ENCODE peak calls at places on chromosome 3, in four cellular contexts. T is CD8-positive, alpha-beta memory T cell; P is left ventricle myocardium inferior; A is germinal center. D is an unnamed sample.

GRCh38 chr3:138914870-138915502 is 32.0 kb downstream of the FOXL2 start:
- DNase-seq in A (no peak), T (no peak), P (no peak), D (no peak)

GRCh38 chr3:31710123-31710841 is 177.6 kb downstream of the STT3B start:
- DNase-seq in P (no peak), A (peak), T (no peak), D (no peak)

GRCh38 chr3:70982700-70983140 is 600.8 kb downstream of the FOXP1 start:
- DNase-seq in T (no peak), P (no peak), A (no peak), D (peak)

GRCh38 chr3:53269888-53270880 is 14.4 kb upstream of the TKT start:
- DNase-seq in A (no peak), T (no peak), P (peak), D (no peak)

GRCh38 chr3:42778644-42779043 is 5.6 kb upstream of the CCDC13 start:
- DNase-seq in A (no peak), P (no peak), T (no peak), D (no peak)

GRCh38 chr3:152030320-152030719 is 156.9 kb downstream of the SUCNR1 start:
- DNase-seq in A (no peak), T (no peak), P (no peak), D (no peak)

GRCh38 chr3:60953406-60953805 is 297.8 kb downstream of the FHIT start:
- DNase-seq in P (no peak), T (no peak), A (no peak), D (no peak)

GRCh38 chr3:194031349-194031748 is 104.6 kb upstream of the HES1 start:
- DNase-seq in A (no peak), P (no peak), T (no peak), D (no peak)

GRCh38 chr3:113057117-113057516 is 66.3 kb downstream of the GTPBP8 start:
- DNase-seq in T (no peak), P (no peak), A (peak), D (no peak)

GRCh38 chr3:110625126-110625798 is 446.4 kb upstream of the NECTIN3 start:
- DNase-seq in T (no peak), A (no peak), P (no peak), D (no peak)

GRCh38 chr3:9091811-9092210 is 128.5 kb upstream of the RAD18 start:
- DNase-seq in P (no peak), T (no peak), A (no peak), D (no peak)

GRCh38 chr3:187551419-187551818 is 118.8 kb downstream of the SST start:
- DNase-seq in T (no peak), P (no peak), A (no peak), D (no peak)

GRCh38 chr3:150599611-150600297 is 3.4 kb upstream of the SELENOT start:
- DNase-seq in P (no peak), A (no peak), T (no peak), D (no peak)

GRCh38 chr3:14788644-14789043 is 30.1 kb upstream of the FGD5 start:
- DNase-seq in T (no peak), P (no peak), A (no peak), D (no peak)

GRCh38 chr3:156304406-156304805 is 184.0 kb downstream of the KCNAB1 start:
- DNase-seq in T (no peak), P (no peak), A (no peak), D (no peak)

GRCh38 chr3:29285356-29286070 is 4.6 kb downstream of the RBMS3 start:
- DNase-seq in P (no peak), T (no peak), A (no peak), D (no peak)

GRCh38 chr3:159829056-159829995 is 159.3 kb upstream of the IL12A start:
- DNase-seq in T (no peak), P (peak), A (no peak), D (no peak)

GRCh38 chr3:30227571-30228301 is 378.7 kb upstream of the TGFBR2 start:
- DNase-seq in T (no peak), A (no peak), P (no peak), D (no peak)

GRCh38 chr3:177973241-177973840 is 562.9 kb upstream of the KCNMB2 start:
- DNase-seq in T (no peak), P (no peak), A (no peak), D (no peak)

GRCh38 chr3:54968546-54969172 is 40.8 kb upstream of the LRTM1 start:
- DNase-seq in T (no peak), A (no peak), P (no peak), D (no peak)

GRCh38 chr3:181717505-181717904 is 5.8 kb downstream of the SOX2 start:
- DNase-seq in T (no peak), P (no peak), A (no peak), D (no peak)

GRCh38 chr3:51983578-51984268 is 388 bp downstream of the ACY1 start:
- DNase-seq in P (no peak), T (no peak), A (no peak), D (no peak)

GRCh38 chr3:64355473-64355872 is 130.2 kb upstream of the PRICKLE2 start:
- DNase-seq in P (no peak), T (no peak), A (no peak), D (no peak)

GRCh38 chr3:132822837-132823236 is 100.6 kb upstream of the NPHP3 start:
- DNase-seq in T (no peak), A (no peak), P (no peak), D (no peak)

GRCh38 chr3:38003371-38003816 is 12.8 kb downstream of the VILL start:
- DNase-seq in T (peak), A (peak), P (peak), D (peak)

GRCh38 chr3:156412600-156412999 is 142.3 kb downstream of the SSR3 start:
- DNase-seq in P (no peak), A (no peak), T (no peak), D (no peak)

GRCh38 chr3:16374047-16375019 is 109.3 kb downstream of the OXNAD1 start:
- DNase-seq in A (peak), P (peak), T (peak), D (no peak)

GRCh38 chr3:134617608-134618472 is 33.0 kb downstream of the KY start:
- DNase-seq in P (no peak), T (no peak), A (no peak), D (no peak)

GRCh38 chr3:16050641-16051467 is 123.6 kb upstream of the GALNT15 start:
- DNase-seq in T (no peak), P (peak), A (no peak), D (no peak)

GRCh38 chr3:42014949-42015533 is 53.1 kb upstream of the ULK4 start:
- DNase-seq in P (peak), A (peak), T (no peak), D (no peak)

GRCh38 chr3:15428539-15428938 is 1.1 kb downstream of the EAF1 start:
- DNase-seq in T (no peak), A (no peak), P (no peak), D (peak)

D was measured in CD4-positive, alpha-beta memory T cell.